ENCODE peak calls at places on chromosomes 4 and X, in four cellular contexts. One of them, this sample, is unnamed.

GRCh38 chr4:123478859-123479345 is 82.3 kb downstream of the SPRY1 start:
- DNase-seq in type B pancreatic cell: no peak
- DNase-seq in endodermal cell: no peak
- DNase-seq in activated CD8-positive, alpha-beta memory T cell treated with anti-CD3 and anti-CD28 coated beads, Interleukin-2, amount 50 U/mL, for 48 hours: no peak
- DNase-seq in this sample: no peak

GRCh38 chr4:141425124-141425523 is 204.4 kb downstream of the ZNF330 start:
- DNase-seq in endodermal cell: no peak
- DNase-seq in type B pancreatic cell: no peak
- DNase-seq in activated CD8-positive, alpha-beta memory T cell treated with anti-CD3 and anti-CD28 coated beads, Interleukin-2, amount 50 U/mL, for 48 hours: no peak
- DNase-seq in this sample: no peak

GRCh38 chr4:76250962-76251361 is 559 bp upstream of the FAM47E start:
- DNase-seq in type B pancreatic cell: no peak
- DNase-seq in endodermal cell: no peak
- DNase-seq in activated CD8-positive, alpha-beta memory T cell treated with anti-CD3 and anti-CD28 coated beads, Interleukin-2, amount 50 U/mL, for 48 hours: no peak
- DNase-seq in this sample: no peak

GRCh38 chrX:110396777-110397176 is 38.1 kb downstream of the RTL9 start:
- DNase-seq in type B pancreatic cell: no peak
- DNase-seq in endodermal cell: no peak
- DNase-seq in activated CD8-positive, alpha-beta memory T cell treated with anti-CD3 and anti-CD28 coated beads, Interleukin-2, amount 50 U/mL, for 48 hours: no peak
- DNase-seq in this sample: no peak

GRCh38 chr4:4995103-4995761 is 24.0 kb downstream of the CYTL1 start:
- DNase-seq in type B pancreatic cell: peak
- DNase-seq in activated CD8-positive, alpha-beta memory T cell treated with anti-CD3 and anti-CD28 coated beads, Interleukin-2, amount 50 U/mL, for 48 hours: peak
- DNase-seq in endodermal cell: peak
- DNase-seq in this sample: no peak

GRCh38 chr4:92299152-92299551 is 4.6 kb upstream of the GRID2 start:
- DNase-seq in endodermal cell: no peak
- DNase-seq in activated CD8-positive, alpha-beta memory T cell treated with anti-CD3 and anti-CD28 coated beads, Interleukin-2, amount 50 U/mL, for 48 hours: no peak
- DNase-seq in type B pancreatic cell: no peak
- DNase-seq in this sample: no peak

GRCh38 chr4:30840571-30840970 is 120.4 kb downstream of the PCDH7 start:
- DNase-seq in endodermal cell: no peak
- DNase-seq in type B pancreatic cell: no peak
- DNase-seq in activated CD8-positive, alpha-beta memory T cell treated with anti-CD3 and anti-CD28 coated beads, Interleukin-2, amount 50 U/mL, for 48 hours: no peak
- DNase-seq in this sample: no peak

GRCh38 chrX:134444681-134445080 is 15.3 kb upstream of the HPRT1 start:
- DNase-seq in type B pancreatic cell: no peak
- DNase-seq in endodermal cell: no peak
- DNase-seq in activated CD8-positive, alpha-beta memory T cell treated with anti-CD3 and anti-CD28 coated beads, Interleukin-2, amount 50 U/mL, for 48 hours: no peak
- DNase-seq in this sample: no peak

GRCh38 chrX:117990438-117990837 is 126.2 kb downstream of the KLHL13 start:
- DNase-seq in endodermal cell: no peak
- DNase-seq in activated CD8-positive, alpha-beta memory T cell treated with anti-CD3 and anti-CD28 coated beads, Interleukin-2, amount 50 U/mL, for 48 hours: no peak
- DNase-seq in type B pancreatic cell: no peak
- DNase-seq in this sample: no peak

GRCh38 chr4:24482871-24483270 is 101.5 kb downstream of the DHX15 start:
- DNase-seq in endodermal cell: no peak
- DNase-seq in activated CD8-positive, alpha-beta memory T cell treated with anti-CD3 and anti-CD28 coated beads, Interleukin-2, amount 50 U/mL, for 48 hours: no peak
- DNase-seq in type B pancreatic cell: no peak
- DNase-seq in this sample: no peak

GRCh38 chrX:16838202-16839066 is 31.7 kb downstream of the RBBP7 start:
- DNase-seq in type B pancreatic cell: no peak
- DNase-seq in activated CD8-positive, alpha-beta memory T cell treated with anti-CD3 and anti-CD28 coated beads, Interleukin-2, amount 50 U/mL, for 48 hours: no peak
- DNase-seq in endodermal cell: no peak
- DNase-seq in this sample: no peak

GRCh38 chrX:10172867-10173266 is 16.1 kb downstream of the CLCN4 start:
- DNase-seq in type B pancreatic cell: no peak
- DNase-seq in activated CD8-positive, alpha-beta memory T cell treated with anti-CD3 and anti-CD28 coated beads, Interleukin-2, amount 50 U/mL, for 48 hours: no peak
- DNase-seq in endodermal cell: no peak
- DNase-seq in this sample: no peak

GRCh38 chr4:136650541-136651277 is 881.6 kb downstream of the PCDH18 start:
- DNase-seq in type B pancreatic cell: no peak
- DNase-seq in endodermal cell: no peak
- DNase-seq in activated CD8-positive, alpha-beta memory T cell treated with anti-CD3 and anti-CD28 coated beads, Interleukin-2, amount 50 U/mL, for 48 hours: no peak
- DNase-seq in this sample: peak

GRCh38 chr4:161952382-161952781 is 211.4 kb downstream of the FSTL5 start:
- DNase-seq in activated CD8-positive, alpha-beta memory T cell treated with anti-CD3 and anti-CD28 coated beads, Interleukin-2, amount 50 U/mL, for 48 hours: no peak
- DNase-seq in type B pancreatic cell: no peak
- DNase-seq in endodermal cell: no peak
- DNase-seq in this sample: no peak

GRCh38 chr4:37132351-37132989 is 112.1 kb upstream of the NWD2 start:
- DNase-seq in activated CD8-positive, alpha-beta memory T cell treated with anti-CD3 and anti-CD28 coated beads, Interleukin-2, amount 50 U/mL, for 48 hours: no peak
- DNase-seq in endodermal cell: no peak
- DNase-seq in type B pancreatic cell: no peak
- DNase-seq in this sample: no peak

GRCh38 chr4:61003301-61003700 is 196.8 kb upstream of the ADGRL3 start:
- DNase-seq in activated CD8-positive, alpha-beta memory T cell treated with anti-CD3 and anti-CD28 coated beads, Interleukin-2, amount 50 U/mL, for 48 hours: no peak
- DNase-seq in endodermal cell: no peak
- DNase-seq in type B pancreatic cell: no peak
- DNase-seq in this sample: no peak

GRCh38 chrX:119071381-119071780 is 1.4 kb upstream of the CT47C1 start:
- DNase-seq in endodermal cell: no peak
- DNase-seq in activated CD8-positive, alpha-beta memory T cell treated with anti-CD3 and anti-CD28 coated beads, Interleukin-2, amount 50 U/mL, for 48 hours: no peak
- DNase-seq in type B pancreatic cell: no peak
- DNase-seq in this sample: no peak

GRCh38 chr4:118327554-118328241 is 25.1 kb downstream of the PRSS12 start:
- DNase-seq in type B pancreatic cell: no peak
- DNase-seq in activated CD8-positive, alpha-beta memory T cell treated with anti-CD3 and anti-CD28 coated beads, Interleukin-2, amount 50 U/mL, for 48 hours: no peak
- DNase-seq in endodermal cell: no peak
- DNase-seq in this sample: no peak

GRCh38 chrX:18828832-18829404 is 121.5 kb downstream of the PPEF1 start:
- DNase-seq in type B pancreatic cell: no peak
- DNase-seq in endodermal cell: no peak
- DNase-seq in activated CD8-positive, alpha-beta memory T cell treated with anti-CD3 and anti-CD28 coated beads, Interleukin-2, amount 50 U/mL, for 48 hours: no peak
- DNase-seq in this sample: no peak

GRCh38 chrX:13250831-13251612 is 68.8 kb downstream of the ATXN3L start:
- DNase-seq in activated CD8-positive, alpha-beta memory T cell treated with anti-CD3 and anti-CD28 coated beads, Interleukin-2, amount 50 U/mL, for 48 hours: no peak
- DNase-seq in type B pancreatic cell: no peak
- DNase-seq in endodermal cell: no peak
- DNase-seq in this sample: no peak

GRCh38 chr4:150722908-150723362 is 141.0 kb downstream of the MAB21L2 start:
- DNase-seq in type B pancreatic cell: no peak
- DNase-seq in endodermal cell: peak
- DNase-seq in activated CD8-positive, alpha-beta memory T cell treated with anti-CD3 and anti-CD28 coated beads, Interleukin-2, amount 50 U/mL, for 48 hours: no peak
- DNase-seq in this sample: peak

GRCh38 chr4:14862881-14863280 is 139.4 kb upstream of the CPEB2 start:
- DNase-seq in endodermal cell: no peak
- DNase-seq in type B pancreatic cell: no peak
- DNase-seq in activated CD8-positive, alpha-beta memory T cell treated with anti-CD3 and anti-CD28 coated beads, Interleukin-2, amount 50 U/mL, for 48 hours: no peak
- DNase-seq in this sample: no peak

GRCh38 chr4:20463176-20463430 is 211.4 kb downstream of the SLIT2 start:
- DNase-seq in activated CD8-positive, alpha-beta memory T cell treated with anti-CD3 and anti-CD28 coated beads, Interleukin-2, amount 50 U/mL, for 48 hours: no peak
- DNase-seq in endodermal cell: no peak
- DNase-seq in type B pancreatic cell: no peak
- DNase-seq in this sample: no peak

GRCh38 chrX:149570668-149571067 is 16.6 kb downstream of the MAGEA9B start:
- DNase-seq in type B pancreatic cell: no peak
- DNase-seq in activated CD8-positive, alpha-beta memory T cell treated with anti-CD3 and anti-CD28 coated beads, Interleukin-2, amount 50 U/mL, for 48 hours: no peak
- DNase-seq in endodermal cell: peak
- DNase-seq in this sample: peak

GRCh38 chrX:21840199-21840557 is 761 bp downstream of the MBTPS2 start:
- DNase-seq in type B pancreatic cell: no peak
- DNase-seq in activated CD8-positive, alpha-beta memory T cell treated with anti-CD3 and anti-CD28 coated beads, Interleukin-2, amount 50 U/mL, for 48 hours: no peak
- DNase-seq in endodermal cell: no peak
- DNase-seq in this sample: no peak

GRCh38 chrX:70033348-70033747 is 16.4 kb downstream of the AWAT2 start:
- DNase-seq in type B pancreatic cell: no peak
- DNase-seq in endodermal cell: peak
- DNase-seq in activated CD8-positive, alpha-beta memory T cell treated with anti-CD3 and anti-CD28 coated beads, Interleukin-2, amount 50 U/mL, for 48 hours: peak
- DNase-seq in this sample: no peak

GRCh38 chr4:8439914-8440490 is 521 bp downstream of the ACOX3 start:
- DNase-seq in activated CD8-positive, alpha-beta memory T cell treated with anti-CD3 and anti-CD28 coated beads, Interleukin-2, amount 50 U/mL, for 48 hours: no peak
- DNase-seq in type B pancreatic cell: no peak
- DNase-seq in endodermal cell: peak
- DNase-seq in this sample: no peak

GRCh38 chrX:12956704-12957541 is 18.0 kb upstream of the TMSB4X start:
- DNase-seq in activated CD8-positive, alpha-beta memory T cell treated with anti-CD3 and anti-CD28 coated beads, Interleukin-2, amount 50 U/mL, for 48 hours: no peak
- DNase-seq in endodermal cell: no peak
- DNase-seq in type B pancreatic cell: no peak
- DNase-seq in this sample: no peak